ENCODE peak calls at places on chromosome 9, in nine cellular contexts. One of them, this sample, is unnamed.

GRCh38 chr9:121556580-121556979 is 56.9 kb upstream of the GGTA1 start:
- DNase-seq in heart left ventricle: no peak
- DNase-seq in body of pancreas: peak
- DNase-seq in GM12892: no peak
- DNase-seq in stomach: peak
- DNase-seq in adrenal gland: peak
- DNase-seq in lower leg skin: no peak
- DNase-seq in IMR-90: peak
- DNase-seq in gastrocnemius medialis: peak
- DNase-seq in this sample: peak

GRCh38 chr9:122029898-122030297 is 63.2 kb downstream of the TTLL11 start:
- DNase-seq in heart left ventricle: no peak
- DNase-seq in body of pancreas: no peak
- DNase-seq in GM12892: no peak
- DNase-seq in stomach: no peak
- DNase-seq in adrenal gland: no peak
- DNase-seq in lower leg skin: no peak
- DNase-seq in IMR-90: no peak
- DNase-seq in gastrocnemius medialis: no peak
- DNase-seq in this sample: peak

GRCh38 chr9:29100762-29101161 is 1527.5 kb upstream of the C9orf72 start:
- DNase-seq in heart left ventricle: no peak
- DNase-seq in body of pancreas: no peak
- DNase-seq in GM12892: no peak
- DNase-seq in stomach: no peak
- DNase-seq in adrenal gland: no peak
- DNase-seq in lower leg skin: no peak
- DNase-seq in IMR-90: no peak
- DNase-seq in gastrocnemius medialis: no peak
- DNase-seq in this sample: no peak

GRCh38 chr9:4344946-4345345 is 45.1 kb upstream of the GLIS3 start:
- DNase-seq in heart left ventricle: no peak
- DNase-seq in body of pancreas: no peak
- DNase-seq in GM12892: no peak
- DNase-seq in stomach: no peak
- DNase-seq in adrenal gland: no peak
- DNase-seq in lower leg skin: no peak
- DNase-seq in IMR-90: no peak
- DNase-seq in gastrocnemius medialis: no peak
- DNase-seq in this sample: no peak

GRCh38 chr9:132404228-132404881 is 2.3 kb downstream of the TTF1 start:
- DNase-seq in heart left ventricle: no peak
- DNase-seq in body of pancreas: no peak
- DNase-seq in GM12892: no peak
- DNase-seq in stomach: no peak
- DNase-seq in adrenal gland: no peak
- DNase-seq in lower leg skin: no peak
- DNase-seq in IMR-90: no peak
- DNase-seq in gastrocnemius medialis: no peak
- DNase-seq in this sample: no peak

GRCh38 chr9:113479150-113479761 is 15.7 kb downstream of the RGS3 start:
- DNase-seq in heart left ventricle: no peak
- DNase-seq in body of pancreas: no peak
- DNase-seq in GM12892: no peak
- DNase-seq in stomach: peak
- DNase-seq in adrenal gland: peak
- DNase-seq in lower leg skin: peak
- DNase-seq in IMR-90: no peak
- DNase-seq in gastrocnemius medialis: peak
- DNase-seq in this sample: no peak

GRCh38 chr9:114382951-114383865 is 4.6 kb downstream of the AKNA start:
- DNase-seq in heart left ventricle: peak
- DNase-seq in body of pancreas: no peak
- DNase-seq in GM12892: no peak
- DNase-seq in stomach: no peak
- DNase-seq in adrenal gland: no peak
- DNase-seq in lower leg skin: peak
- DNase-seq in IMR-90: peak
- DNase-seq in gastrocnemius medialis: peak
- DNase-seq in this sample: no peak

GRCh38 chr9:130488621-130489330 is 44.0 kb downstream of the ASS1 start:
- DNase-seq in heart left ventricle: no peak
- DNase-seq in body of pancreas: no peak
- DNase-seq in GM12892: no peak
- DNase-seq in stomach: no peak
- DNase-seq in adrenal gland: no peak
- DNase-seq in lower leg skin: no peak
- DNase-seq in IMR-90: no peak
- DNase-seq in gastrocnemius medialis: no peak
- DNase-seq in this sample: no peak

GRCh38 chr9:4048441-4048840 is 251.4 kb downstream of the GLIS3 start:
- DNase-seq in heart left ventricle: no peak
- DNase-seq in body of pancreas: no peak
- DNase-seq in GM12892: no peak
- DNase-seq in stomach: no peak
- DNase-seq in adrenal gland: no peak
- DNase-seq in lower leg skin: no peak
- DNase-seq in IMR-90: peak
- DNase-seq in gastrocnemius medialis: no peak
- DNase-seq in this sample: peak

GRCh38 chr9:110578575-110578895 is 1.0 kb downstream of the SVEP1 start:
- DNase-seq in heart left ventricle: no peak
- DNase-seq in body of pancreas: no peak
- DNase-seq in GM12892: no peak
- DNase-seq in stomach: no peak
- DNase-seq in adrenal gland: no peak
- DNase-seq in lower leg skin: no peak
- DNase-seq in IMR-90: no peak
- DNase-seq in gastrocnemius medialis: no peak
- DNase-seq in this sample: no peak

GRCh38 chr9:110580850-110581249 is 1.3 kb upstream of the SVEP1 start:
- DNase-seq in heart left ventricle: no peak
- DNase-seq in body of pancreas: peak
- DNase-seq in GM12892: no peak
- DNase-seq in stomach: no peak
- DNase-seq in adrenal gland: no peak
- DNase-seq in lower leg skin: no peak
- DNase-seq in IMR-90: peak
- DNase-seq in gastrocnemius medialis: no peak
- DNase-seq in this sample: no peak

GRCh38 chr9:110582156-110582555 is 2.6 kb upstream of the SVEP1 start:
- DNase-seq in heart left ventricle: no peak
- DNase-seq in body of pancreas: no peak
- DNase-seq in GM12892: no peak
- DNase-seq in stomach: no peak
- DNase-seq in adrenal gland: no peak
- DNase-seq in lower leg skin: no peak
- DNase-seq in IMR-90: no peak
- DNase-seq in gastrocnemius medialis: no peak
- DNase-seq in this sample: no peak

GRCh38 chr9:110579763-110580255 is 268 bp upstream of the SVEP1 start:
- DNase-seq in heart left ventricle: peak
- DNase-seq in body of pancreas: peak
- DNase-seq in GM12892: no peak
- DNase-seq in stomach: no peak
- DNase-seq in adrenal gland: no peak
- DNase-seq in lower leg skin: peak
- DNase-seq in IMR-90: peak
- DNase-seq in gastrocnemius medialis: peak
- DNase-seq in this sample: no peak

GRCh38 chr9:110578896-110579752 is at the start of gene SVEP1:
- DNase-seq in heart left ventricle: peak
- DNase-seq in body of pancreas: peak
- DNase-seq in GM12892: no peak
- DNase-seq in stomach: no peak
- DNase-seq in adrenal gland: peak
- DNase-seq in lower leg skin: peak
- DNase-seq in IMR-90: peak
- DNase-seq in gastrocnemius medialis: peak
- DNase-seq in this sample: no peak
- TF ChIP-seq POLR2A in heart left ventricle: peak
- TF ChIP-seq POLR2A in body of pancreas: no peak
- TF ChIP-seq POLR2A in GM12892: no peak
- TF ChIP-seq POLR2A in stomach: no peak
- TF ChIP-seq POLR2A in adrenal gland: no peak
- TF ChIP-seq POLR2A in lower leg skin: no peak
- TF ChIP-seq POLR2A in IMR-90: peak
- TF ChIP-seq POLR2A in gastrocnemius medialis: peak
- TF ChIP-seq POLR2A in this sample: no peak

DNA sequence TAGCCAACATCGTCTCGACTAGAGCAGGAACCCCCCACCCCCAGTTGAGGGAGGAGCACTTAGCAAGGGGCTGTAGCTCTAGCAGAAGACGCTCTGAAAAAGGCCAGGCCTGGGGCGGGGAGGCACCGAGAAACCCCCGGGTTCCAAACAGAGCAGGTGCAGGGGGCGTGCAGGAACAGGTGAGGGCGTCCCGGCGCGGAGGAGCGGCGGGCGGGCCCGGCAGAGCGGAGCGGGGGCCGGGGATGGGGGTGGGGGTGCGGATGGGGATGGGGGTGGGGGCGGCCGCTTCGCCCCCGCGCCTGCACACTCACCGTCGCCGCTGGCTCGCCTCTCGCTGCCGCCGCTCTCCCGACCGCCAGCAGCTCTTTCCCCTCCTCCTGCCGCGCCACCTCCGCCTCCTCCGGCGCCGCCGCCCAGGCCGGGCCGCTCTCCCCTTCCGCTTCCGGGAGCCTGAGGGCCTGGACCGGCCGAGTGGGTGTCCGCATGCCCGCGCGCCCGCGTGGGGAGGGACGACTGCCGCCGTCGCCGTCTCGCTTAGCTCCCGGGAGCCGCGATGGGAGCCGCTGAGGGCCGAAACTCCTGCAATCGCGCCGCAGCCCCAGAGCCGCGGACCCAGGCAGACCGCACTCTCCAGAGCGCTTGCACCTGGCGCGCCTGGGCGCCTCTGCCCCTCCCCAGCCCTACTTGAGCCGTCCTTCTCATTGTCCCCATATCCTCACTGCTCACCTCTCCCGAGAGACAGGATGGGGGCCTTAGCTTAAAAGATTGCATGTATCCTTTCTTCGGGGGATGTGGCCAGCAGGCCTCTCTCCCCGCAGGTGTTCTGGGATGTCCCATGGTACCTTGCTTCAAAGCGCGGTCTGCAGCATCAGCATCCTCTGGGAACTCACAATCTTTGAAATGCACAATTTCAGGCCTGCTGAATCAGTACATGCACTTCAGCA is at the start of gene ZDHHC21:
- DNase-seq in heart left ventricle: peak
- DNase-seq in body of pancreas: peak
- DNase-seq in GM12892: peak
- DNase-seq in stomach: peak
- DNase-seq in adrenal gland: peak
- DNase-seq in lower leg skin: peak
- DNase-seq in IMR-90: peak
- DNase-seq in gastrocnemius medialis: peak
- DNase-seq in this sample: peak
- TF ChIP-seq POLR2A in heart left ventricle: peak
- TF ChIP-seq POLR2A in body of pancreas: peak
- TF ChIP-seq POLR2A in GM12892: peak
- TF ChIP-seq POLR2A in stomach: no peak
- TF ChIP-seq POLR2A in adrenal gland: no peak
- TF ChIP-seq POLR2A in lower leg skin: no peak
- TF ChIP-seq POLR2A in IMR-90: no peak
- TF ChIP-seq POLR2A in gastrocnemius medialis: peak
- TF ChIP-seq POLR2A in this sample: peak

DNA sequence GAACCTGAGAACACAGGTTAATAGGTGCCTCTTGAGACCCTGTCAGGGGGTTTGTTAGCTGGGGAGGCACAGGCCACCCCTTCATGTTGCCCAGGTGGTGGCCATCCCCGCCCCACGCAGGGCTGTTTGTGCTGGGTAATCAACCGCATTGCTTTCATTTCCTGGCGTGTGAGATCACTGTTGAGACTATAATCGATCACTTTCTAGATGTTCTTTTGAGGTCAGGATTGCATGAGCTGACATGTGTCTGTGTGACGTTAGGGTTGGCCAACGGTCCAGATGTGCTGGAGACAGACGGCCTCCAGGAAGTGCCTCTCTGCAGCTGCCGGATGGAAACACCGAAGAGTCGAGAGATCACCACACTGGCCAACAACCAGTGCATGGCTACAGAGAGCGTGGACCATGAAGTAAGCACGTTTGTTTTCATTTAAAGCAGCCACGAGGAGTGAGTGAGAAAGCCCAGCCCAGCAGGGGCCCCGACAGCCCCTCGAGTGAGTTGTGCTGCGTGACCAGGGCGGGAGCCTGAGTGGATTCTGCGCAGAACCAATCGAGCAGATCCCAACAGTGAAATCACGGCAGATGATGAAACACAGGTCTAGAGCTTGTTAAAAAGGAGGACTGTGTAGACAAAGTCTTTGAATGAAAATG is 115.0 kb upstream of the CACNA1B start:
- DNase-seq in heart left ventricle: no peak
- DNase-seq in body of pancreas: no peak
- DNase-seq in GM12892: peak
- DNase-seq in stomach: peak
- DNase-seq in adrenal gland: peak
- DNase-seq in lower leg skin: no peak
- DNase-seq in IMR-90: peak
- DNase-seq in gastrocnemius medialis: peak
- DNase-seq in this sample: no peak
- TF ChIP-seq POLR2A in heart left ventricle: no peak
- TF ChIP-seq POLR2A in body of pancreas: no peak
- TF ChIP-seq POLR2A in GM12892: peak
- TF ChIP-seq POLR2A in stomach: no peak
- TF ChIP-seq POLR2A in adrenal gland: no peak
- TF ChIP-seq POLR2A in lower leg skin: no peak
- TF ChIP-seq POLR2A in IMR-90: no peak
- TF ChIP-seq POLR2A in gastrocnemius medialis: no peak
- TF ChIP-seq POLR2A in this sample: no peak

GRCh38 chr9:127717766-127718165 is 1.9 kb downstream of the TTC16 start:
- DNase-seq in heart left ventricle: no peak
- DNase-seq in body of pancreas: no peak
- DNase-seq in GM12892: no peak
- DNase-seq in stomach: peak
- DNase-seq in adrenal gland: peak
- DNase-seq in lower leg skin: no peak
- DNase-seq in IMR-90: no peak
- DNase-seq in gastrocnemius medialis: no peak
- DNase-seq in this sample: no peak

GRCh38 chr9:127714020-127714835 is 1.2 kb downstream of the PTRH1 start:
- DNase-seq in heart left ventricle: no peak
- DNase-seq in body of pancreas: no peak
- DNase-seq in GM12892: no peak
- DNase-seq in stomach: no peak
- DNase-seq in adrenal gland: no peak
- DNase-seq in lower leg skin: no peak
- DNase-seq in IMR-90: no peak
- DNase-seq in gastrocnemius medialis: no peak
- DNase-seq in this sample: peak

GRCh38 chr9:127714916-127715442 is 484 bp downstream of the PTRH1 start:
- DNase-seq in heart left ventricle: no peak
- DNase-seq in body of pancreas: peak
- DNase-seq in GM12892: no peak
- DNase-seq in stomach: peak
- DNase-seq in adrenal gland: no peak
- DNase-seq in lower leg skin: no peak
- DNase-seq in IMR-90: no peak
- DNase-seq in gastrocnemius medialis: peak
- DNase-seq in this sample: peak

GRCh38 chr9:127716412-127716811 is 533 bp downstream of the TTC16 start:
- DNase-seq in heart left ventricle: no peak
- DNase-seq in body of pancreas: no peak
- DNase-seq in GM12892: no peak
- DNase-seq in stomach: no peak
- DNase-seq in adrenal gland: no peak
- DNase-seq in lower leg skin: no peak
- DNase-seq in IMR-90: no peak
- DNase-seq in gastrocnemius medialis: no peak
- DNase-seq in this sample: no peak

GRCh38 chr9:127715443-127716337 is at the start of the genes PTRH1 and TTC16:
- DNase-seq in heart left ventricle: peak
- DNase-seq in body of pancreas: peak
- DNase-seq in GM12892: peak
- DNase-seq in stomach: peak
- DNase-seq in adrenal gland: peak
- DNase-seq in lower leg skin: peak
- DNase-seq in IMR-90: peak
- DNase-seq in gastrocnemius medialis: peak
- DNase-seq in this sample: peak
- TF ChIP-seq POLR2A in heart left ventricle: peak
- TF ChIP-seq POLR2A in body of pancreas: peak
- TF ChIP-seq POLR2A in GM12892: peak
- TF ChIP-seq POLR2A in stomach: no peak
- TF ChIP-seq POLR2A in adrenal gland: peak
- TF ChIP-seq POLR2A in lower leg skin: no peak
- TF ChIP-seq POLR2A in IMR-90: peak
- TF ChIP-seq POLR2A in gastrocnemius medialis: peak
- TF ChIP-seq POLR2A in this sample: peak

This sample was measured in H54.